ENCODE peak calls at places on chromosomes 3 and 15, in nine cellular contexts. One of them, this sample, is unnamed.

GRCh38 chr3:10546181-10546624 is 40.8 kb upstream of the ATP2B2 start:
- DNase-seq in skeletal muscle cell: no peak
- DNase-seq in frontal cortex: no peak
- DNase-seq in astrocyte of the spinal cord: no peak
- DNase-seq in dorsolateral prefrontal cortex: no peak
- DNase-seq in head of caudate nucleus: no peak
- DNase-seq in cerebellar cortex: no peak
- DNase-seq in AG04450: no peak
- DNase-seq in T47D: no peak
- DNase-seq in this sample: no peak

GRCh38 chr3:57026918-57027317 is 33.5 kb upstream of the SPATA12 start:
- DNase-seq in skeletal muscle cell: no peak
- DNase-seq in frontal cortex: no peak
- DNase-seq in astrocyte of the spinal cord: no peak
- DNase-seq in dorsolateral prefrontal cortex: no peak
- DNase-seq in head of caudate nucleus: no peak
- DNase-seq in cerebellar cortex: no peak
- DNase-seq in AG04450: no peak
- DNase-seq in T47D: no peak
- DNase-seq in this sample: peak; percentile 47

GRCh38 chr15:61759639-61760038 is 300.6 kb downstream of the VPS13C start:
- DNase-seq in skeletal muscle cell: no peak
- DNase-seq in frontal cortex: no peak
- DNase-seq in astrocyte of the spinal cord: no peak
- DNase-seq in dorsolateral prefrontal cortex: no peak
- DNase-seq in head of caudate nucleus: no peak
- DNase-seq in cerebellar cortex: peak; percentile 5
- DNase-seq in AG04450: no peak
- DNase-seq in T47D: no peak
- DNase-seq in this sample: no peak

GRCh38 chr3:13572926-13573623 is 24.1 kb downstream of the FBLN2 start:
- DNase-seq in skeletal muscle cell: no peak
- DNase-seq in frontal cortex: no peak
- DNase-seq in astrocyte of the spinal cord: no peak
- DNase-seq in dorsolateral prefrontal cortex: no peak
- DNase-seq in head of caudate nucleus: no peak
- DNase-seq in cerebellar cortex: no peak
- DNase-seq in AG04450: no peak
- DNase-seq in T47D: no peak
- DNase-seq in this sample: no peak

GRCh38 chr15:31440754-31441298 is 114.2 kb downstream of the KLF13 start:
- DNase-seq in skeletal muscle cell: no peak
- DNase-seq in frontal cortex: peak; percentile 58
- DNase-seq in astrocyte of the spinal cord: peak; percentile 14
- DNase-seq in dorsolateral prefrontal cortex: no peak
- DNase-seq in head of caudate nucleus: peak; percentile 33
- DNase-seq in cerebellar cortex: peak; percentile 33
- DNase-seq in AG04450: no peak
- DNase-seq in T47D: peak; percentile 55
- DNase-seq in this sample: peak; percentile 52

GRCh38 chr15:71729319-71729718 is 81.0 kb upstream of the NR2E3 start:
- DNase-seq in skeletal muscle cell: no peak
- DNase-seq in frontal cortex: no peak
- DNase-seq in astrocyte of the spinal cord: no peak
- DNase-seq in dorsolateral prefrontal cortex: no peak
- DNase-seq in head of caudate nucleus: no peak
- DNase-seq in cerebellar cortex: no peak
- DNase-seq in AG04450: no peak
- DNase-seq in T47D: no peak
- DNase-seq in this sample: no peak

GRCh38 chr15:100650685-100651084 is 48.3 kb downstream of the ASB7 start:
- DNase-seq in skeletal muscle cell: no peak
- DNase-seq in frontal cortex: no peak
- DNase-seq in astrocyte of the spinal cord: no peak
- DNase-seq in dorsolateral prefrontal cortex: no peak
- DNase-seq in head of caudate nucleus: no peak
- DNase-seq in cerebellar cortex: no peak
- DNase-seq in AG04450: no peak
- DNase-seq in T47D: no peak
- DNase-seq in this sample: no peak

GRCh38 chr15:72227720-72228119 is 3.3 kb downstream of the PKM start:
- DNase-seq in skeletal muscle cell: no peak
- DNase-seq in frontal cortex: no peak
- DNase-seq in astrocyte of the spinal cord: no peak
- DNase-seq in dorsolateral prefrontal cortex: no peak
- DNase-seq in head of caudate nucleus: no peak
- DNase-seq in cerebellar cortex: no peak
- DNase-seq in AG04450: no peak
- DNase-seq in T47D: no peak
- DNase-seq in this sample: no peak

GRCh38 chr15:84605225-84605882 is 4.5 kb downstream of the ZSCAN2 start:
- DNase-seq in skeletal muscle cell: no peak
- DNase-seq in frontal cortex: no peak
- DNase-seq in astrocyte of the spinal cord: no peak
- DNase-seq in dorsolateral prefrontal cortex: no peak
- DNase-seq in head of caudate nucleus: no peak
- DNase-seq in cerebellar cortex: no peak
- DNase-seq in AG04450: no peak
- DNase-seq in T47D: no peak
- DNase-seq in this sample: peak; percentile 11

GRCh38 chr15:40873625-40874561 is at the start of gene RHOV:
- DNase-seq in skeletal muscle cell: no peak
- DNase-seq in frontal cortex: no peak
- DNase-seq in astrocyte of the spinal cord: peak; percentile 35
- DNase-seq in dorsolateral prefrontal cortex: peak; percentile 69
- DNase-seq in head of caudate nucleus: peak; percentile 74
- DNase-seq in cerebellar cortex: peak; percentile 71
- DNase-seq in AG04450: no peak
- DNase-seq in T47D: peak; percentile 69
- DNase-seq in this sample: peak; percentile 62

GRCh38 chr3:4629095-4630007 is 136.2 kb downstream of the ITPR1 start:
- DNase-seq in skeletal muscle cell: no peak
- DNase-seq in frontal cortex: no peak
- DNase-seq in astrocyte of the spinal cord: no peak
- DNase-seq in dorsolateral prefrontal cortex: no peak
- DNase-seq in head of caudate nucleus: no peak
- DNase-seq in cerebellar cortex: no peak
- DNase-seq in AG04450: no peak
- DNase-seq in T47D: no peak
- DNase-seq in this sample: no peak

GRCh38 chr3:126098391-126098858 is 14.5 kb upstream of the SLC41A3 start:
- DNase-seq in skeletal muscle cell: no peak
- DNase-seq in frontal cortex: no peak
- DNase-seq in astrocyte of the spinal cord: peak; percentile 79
- DNase-seq in dorsolateral prefrontal cortex: no peak
- DNase-seq in head of caudate nucleus: no peak
- DNase-seq in cerebellar cortex: peak; percentile 87
- DNase-seq in AG04450: no peak
- DNase-seq in T47D: no peak
- DNase-seq in this sample: peak; percentile 8

GRCh38 chr15:52557242-52557641 is 11.6 kb downstream of the ARPP19 start:
- DNase-seq in skeletal muscle cell: no peak
- DNase-seq in frontal cortex: no peak
- DNase-seq in astrocyte of the spinal cord: no peak
- DNase-seq in dorsolateral prefrontal cortex: no peak
- DNase-seq in head of caudate nucleus: no peak
- DNase-seq in cerebellar cortex: no peak
- DNase-seq in AG04450: no peak
- DNase-seq in T47D: no peak
- DNase-seq in this sample: no peak